ENCODE peak calls at places on chromosome 12, in four cellular contexts. T, Q, C and H are unnamed samples.

GRCh38 chr12:89882051-89882450 is 173.4 kb upstream of the ATP2B1 start:
- DNase-seq in T (peak; percentile 40), Q (peak; percentile 32), C (no peak), H (peak; percentile 79)

GRCh38 chr12:91053951-91054715 is 3.7 kb downstream of the KERA start:
- DNase-seq in T (peak; percentile 38), Q (peak; percentile 66), C (no peak), H (no peak)

GRCh38 chr12:68119724-68120211 is 39.8 kb downstream of the IFNG start:
- DNase-seq in T (no peak), Q (no peak), C (no peak), H (peak; percentile 87)

GRCh38 chr12:49170924-49171323 is 18.0 kb downstream of the TUBA1A start:
- DNase-seq in T (no peak), Q (no peak), C (no peak), H (no peak)

GRCh38 chr12:128687851-128688250 is 135.9 kb downstream of the SLC15A4 start:
- DNase-seq in T (no peak), Q (no peak), C (no peak), H (no peak)

GRCh38 chr12:116196752-116197718 is 80.5 kb downstream of the MED13L start:
- DNase-seq in T (peak; percentile 45), Q (no peak), C (no peak), H (peak; percentile 20)

GRCh38 chr12:91400249-91400648 is 217.6 kb upstream of the DCN start:
- DNase-seq in T (no peak), Q (no peak), C (no peak), H (no peak)

GRCh38 chr12:93714382-93714781 is 37.2 kb downstream of the CRADD start:
- DNase-seq in T (no peak), Q (no peak), C (no peak), H (no peak)

GRCh38 chr12:30110970-30111586 is 327.3 kb upstream of the TMTC1 start:
- DNase-seq in T (no peak), Q (peak; percentile 70), C (no peak), H (no peak)

GRCh38 chr12:87985069-87985675 is 44.0 kb downstream of the C12orf50 start:
- DNase-seq in T (no peak), Q (no peak), C (no peak), H (no peak)

GRCh38 chr12:79710707-79711483 is 20.1 kb upstream of the PAWR start:
- DNase-seq in T (no peak), Q (no peak), C (no peak), H (no peak)

GRCh38 chr12:21985155-21985554 is 43.9 kb upstream of the ABCC9 start:
- DNase-seq in T (no peak), Q (no peak), C (no peak), H (no peak)

GRCh38 chr12:124217508-124217981 is 77.3 kb upstream of the RFLNA start:
- DNase-seq in T (no peak), Q (peak; percentile 17), C (no peak), H (peak; percentile 12)

GRCh38 chr12:110639336-110640178 is 25.6 kb downstream of the TCTN1 start:
- DNase-seq in T (no peak), Q (peak; percentile 73), C (no peak), H (peak; percentile 29)

GRCh38 chr12:1302471-1302870 is 291.9 kb downstream of the FBXL14 start:
- DNase-seq in T (no peak), Q (no peak), C (no peak), H (no peak)

GRCh38 chr12:53344824-53345485 is 8.8 kb upstream of the SP7 start:
- DNase-seq in T (peak; percentile 90), Q (peak; percentile 72), C (peak; percentile 65), H (peak; percentile 80)

GRCh38 chr12:57087689-57088441 is 1.0 kb upstream of the NAB2 start:
- DNase-seq in T (peak; percentile 96), Q (peak; percentile 96), C (peak; percentile 94), H (peak; percentile 93)

GRCh38 chr12:57603323-57603722 is 1.3 kb upstream of the DTX3 start:
- DNase-seq in T (no peak), Q (no peak), C (no peak), H (no peak)

GRCh38 chr12:80269953-80270552 is 170.7 kb downstream of the OTOGL start:
- DNase-seq in T (peak; percentile 63), Q (peak; percentile 62), C (no peak), H (peak; percentile 59)

GRCh38 chr12:107635139-107635538 is 50.5 kb upstream of the PWP1 start:
- DNase-seq in T (no peak), Q (peak; percentile 5), C (no peak), H (peak; percentile 24)

GRCh38 chr12:101671157-101671791 is 26.2 kb upstream of the CHPT1 start:
- DNase-seq in T (no peak), Q (no peak), C (peak; percentile 37), H (peak; percentile 58)

GRCh38 chr12:107126688-107127481 is 33.5 kb upstream of the CRY1 start:
- DNase-seq in T (peak; percentile 16), Q (peak; percentile 12), C (no peak), H (no peak)

GRCh38 chr12:69239922-69240624 is 704 bp downstream of the CPSF6 start:
- DNase-seq in T (peak; percentile 71), Q (peak; percentile 29), C (peak; percentile 46), H (peak; percentile 58)

GRCh38 chr12:114733919-114734318 is 49.9 kb upstream of the TBX3 start:
- DNase-seq in T (no peak), Q (no peak), C (no peak), H (no peak)

GRCh38 chr12:85949253-85949652 is 75.2 kb downstream of the NTS start:
- DNase-seq in T (no peak), Q (no peak), C (no peak), H (no peak)

GRCh38 chr12:114701553-114701952 is 17.6 kb upstream of the TBX3 start:
- DNase-seq in T (no peak), Q (no peak), C (no peak), H (no peak)

GRCh38 chr12:4997939-4998338 is 45.7 kb upstream of the KCNA5 start:
- DNase-seq in T (peak; percentile 44), Q (peak; percentile 77), C (no peak), H (no peak)

GRCh38 chr12:12717586-12718381 is 616 bp downstream of the CDKN1B start:
- DNase-seq in T (peak; percentile 41), Q (peak; percentile 22), C (no peak), H (no peak)

GRCh38 chr12:50201987-50202521 is 34.9 kb upstream of the CERS5 start:
- DNase-seq in T (peak; percentile 62), Q (peak; percentile 91), C (no peak), H (no peak)

GRCh38 chr12:62703011-62703380 is 232.0 kb downstream of the PPM1H start:
- DNase-seq in T (no peak), Q (peak; percentile 77), C (no peak), H (no peak)

GRCh38 chr12:32568241-32568640 is 110.9 kb upstream of the DNM1L start:
- DNase-seq in T (no peak), Q (peak; percentile 87), C (no peak), H (no peak)

GRCh38 chr12:122896662-122897061 is 738 bp upstream of the VPS37B start:
- DNase-seq in T (no peak), Q (no peak), C (no peak), H (no peak)

GRCh38 chr12:46830731-46831334 is 5.0 kb upstream of the SLC38A4 start:
- DNase-seq in T (peak; percentile 30), Q (peak; percentile 7), C (no peak), H (no peak)
- TF ChIP-seq CTCF in T (no peak), Q (no peak), C (no peak), H (no peak)

DNA sequence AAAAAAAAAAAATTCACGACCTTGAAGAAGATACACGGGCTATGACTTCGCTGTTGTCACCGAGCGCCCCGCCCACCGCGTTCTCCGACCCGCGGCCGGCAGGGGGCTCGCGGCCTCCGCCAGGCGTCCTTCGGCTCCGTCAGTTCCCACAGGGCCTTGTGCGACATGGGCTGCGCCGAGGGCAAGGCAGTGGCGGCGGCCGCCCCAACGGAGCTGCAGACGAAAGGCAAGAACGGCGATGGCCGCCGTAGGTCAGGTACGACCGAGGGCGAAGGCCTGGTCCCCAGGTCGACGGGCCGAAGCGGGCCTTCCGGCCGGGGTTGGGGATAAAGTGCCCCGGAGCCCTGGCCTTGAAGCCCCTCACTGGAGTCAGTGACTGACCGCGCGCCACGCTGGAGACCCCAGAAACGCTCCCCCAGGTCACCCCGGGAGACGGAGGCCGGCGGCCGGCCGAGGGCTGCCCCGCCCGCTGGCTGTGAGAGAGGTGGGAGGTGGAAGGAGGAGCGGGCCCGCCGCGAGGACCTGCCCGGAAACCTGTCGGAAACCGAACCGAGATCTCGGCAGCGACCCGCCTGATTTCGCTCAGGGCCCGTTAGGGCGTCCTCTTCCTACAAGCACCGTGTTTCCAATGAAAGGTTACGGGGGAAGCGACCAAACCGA is at the start of gene TXNRD1:
- DNase-seq in T (peak; percentile 93), Q (peak; percentile 80), C (peak; percentile 81), H (peak; percentile 92)
- TF ChIP-seq CTCF in T (peak; percentile 94), Q (peak; percentile 78), C (peak; percentile 87), H (peak; percentile 86)

GRCh38 chr12:104232609-104233280 is 17.2 kb downstream of the TXNRD1 start:
- DNase-seq in T (no peak), Q (no peak), C (no peak), H (no peak)

GRCh38 chr12:104226672-104227071 is 11.1 kb downstream of the TXNRD1 start:
- DNase-seq in T (no peak), Q (no peak), C (no peak), H (no peak)

GRCh38 chr12:104234926-104235499 is 19.4 kb downstream of the TXNRD1 start:
- DNase-seq in T (no peak), Q (no peak), C (no peak), H (no peak)

GRCh38 chr12:104230704-104231103 is 15.1 kb downstream of the TXNRD1 start:
- DNase-seq in T (no peak), Q (no peak), C (no peak), H (no peak)

GRCh38 chr12:104230304-104230703 is 14.7 kb downstream of the TXNRD1 start:
- DNase-seq in T (no peak), Q (no peak), C (no peak), H (no peak)
- TF ChIP-seq CTCF in T (no peak), Q (no peak), C (no peak), H (no peak)

DNA sequence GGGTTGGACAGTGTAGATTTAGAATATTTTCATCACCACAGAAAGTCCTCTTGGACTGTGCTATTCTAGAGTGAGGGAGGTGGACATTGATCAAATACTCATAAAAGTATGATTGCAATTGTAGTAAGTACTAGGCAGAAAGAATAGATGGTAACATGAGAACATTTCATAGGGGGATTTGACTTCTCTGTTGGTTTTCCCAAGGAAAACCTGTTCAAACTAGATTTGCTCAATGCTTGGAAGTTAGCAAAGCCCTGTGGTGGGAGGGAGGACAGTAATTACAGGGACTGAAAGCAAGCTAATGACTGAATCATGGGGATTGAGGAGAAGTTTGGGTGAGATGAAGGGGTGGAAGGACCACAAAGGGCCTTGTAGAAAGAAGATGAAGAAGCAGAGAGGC is 24.4 kb upstream of the EID3 start:
- DNase-seq in T (no peak), Q (no peak), C (no peak), H (no peak)
- TF ChIP-seq CTCF in T (no peak), Q (no peak), C (no peak), H (no peak)